ENCODE peak calls at places on chromosomes 3 and 15, in nine cellular contexts. V is naive thymus-derived CD4-positive, alpha-beta T cell; O is dermis blood vessel endothelial cell; C is activated naive CD4-positive, alpha-beta T cell; L is COR-L47; X is stimulated activated effector memory CD8-positive, alpha-beta T cell treated with anti-CD3 and anti-CD28 coated beads, Interleukin-12 subunit alpha, Interleukin-12 subunit beta, amount 100 ng/mL, for 72 hours; G is B cell; B is EH; D is pancreas. Y is an unnamed sample.

GRCh38 chr15:75809986-75810750 is 33.1 kb upstream of the UBE2Q2 start:
- DNase-seq in G (no peak), L (peak; percentile 42), D (peak; percentile 34), O (peak; percentile 67), X (no peak), V (peak; percentile 12), B (peak; percentile 39), C (no peak), Y (peak; percentile 7)

GRCh38 chr3:151548206-151548605 is 87.3 kb upstream of the IGSF10 start:
- DNase-seq in L (no peak), X (no peak), B (no peak), G (no peak), C (no peak), D (no peak), V (no peak), O (no peak), Y (no peak)

GRCh38 chr3:130759692-130760338 is 13.2 kb upstream of the PIK3R4 start:
- DNase-seq in X (peak; percentile 62), V (peak; percentile 65), B (peak; percentile 59), L (peak; percentile 45), O (peak; percentile 72), G (peak; percentile 57), C (no peak), D (peak; percentile 53), Y (peak; percentile 61)

GRCh38 chr3:153215971-153216370 is 53.9 kb downstream of the RAP2B start:
- DNase-seq in B (no peak), O (peak; percentile 33), L (no peak), D (no peak), X (no peak), V (no peak), G (no peak), C (no peak), Y (no peak)

GRCh38 chr3:142896996-142897395 is 8.1 kb upstream of the PCOLCE2 start:
- DNase-seq in L (no peak), G (no peak), V (no peak), B (no peak), O (no peak), X (no peak), C (no peak), D (no peak), Y (no peak)

GRCh38 chr3:134054881-134055280 is 25.2 kb upstream of the SLCO2A1 start:
- DNase-seq in D (no peak), X (no peak), V (no peak), B (no peak), O (no peak), C (no peak), G (peak; percentile 21), L (no peak), Y (no peak)

GRCh38 chr15:22968356-22968755 is 11.8 kb downstream of the CYFIP1 start:
- DNase-seq in V (no peak), C (no peak), D (no peak), G (no peak), O (peak; percentile 86), B (peak; percentile 91), L (no peak), X (no peak), Y (no peak)

GRCh38 chr15:101128191-101128590 is 123.7 kb downstream of the CHSY1 start:
- DNase-seq in D (no peak), G (no peak), C (no peak), X (no peak), L (no peak), B (peak; percentile 98), O (peak; percentile 76), V (no peak), Y (no peak)

GRCh38 chr3:47882338-47882737 is 79.4 kb downstream of the DHX30 start:
- DNase-seq in X (no peak), L (no peak), C (no peak), B (no peak), O (no peak), V (no peak), D (no peak), G (no peak), Y (no peak)

GRCh38 chr3:56491566-56491965 is 23.3 kb upstream of the ERC2 start:
- DNase-seq in D (no peak), G (no peak), V (no peak), X (no peak), C (no peak), O (no peak), B (no peak), L (no peak), Y (no peak)

Y was measured in cerebellum.